ENCODE peak calls at places on chromosomes 16 and 17, in five cellular contexts. J is MM.1S, U is lung, H is body of pancreas, K is fibroblast of lung. P is an unnamed sample.

GRCh38 chr16:81190667-81191066 is 47.8 kb upstream of the BCO1 start:
- DNase-seq in J (no peak), U (no peak), H (no peak), K (peak; percentile 23), P (no peak)

GRCh38 chr16:600781-601180 is 10.9 kb downstream of the RAB40C start:
- DNase-seq in J (no peak), U (no peak), H (no peak), K (no peak), P (no peak)

GRCh38 chr17:50682441-50682840 is 25.3 kb downstream of the ANKRD40 start:
- DNase-seq in J (no peak), U (no peak), H (no peak), K (no peak), P (no peak)

GRCh38 chr16:53913082-53913870 is 209.3 kb downstream of the FTO start:
- DNase-seq in J (no peak), U (peak; percentile 37), H (no peak), K (peak; percentile 88), P (peak; percentile 25)

GRCh38 chr16:85750021-85750826 is 672 bp downstream of the C16orf74 start:
- DNase-seq in J (no peak), U (no peak), H (no peak), K (peak; percentile 26), P (no peak)

GRCh38 chr17:75919611-75920010 is 14.9 kb upstream of the MRPL38 start:
- DNase-seq in J (no peak), U (no peak), H (no peak), K (no peak), P (no peak)

GRCh38 chr17:33725675-33726271 is 432.7 kb upstream of the ASIC2 start:
- DNase-seq in J (peak; percentile 39), U (peak; percentile 30), H (peak; percentile 48), K (peak; percentile 1), P (no peak)

GRCh38 chr17:76273923-76274558 is 8.9 kb downstream of the UBALD2 start:
- DNase-seq in J (no peak), U (no peak), H (no peak), K (no peak), P (no peak)

GRCh38 chr17:45168991-45169752 is 7.5 kb downstream of the HEXIM2 start:
- DNase-seq in J (no peak), U (no peak), H (no peak), K (no peak), P (no peak)

GRCh38 chr17:48954300-48954755 is 9.7 kb upstream of the SNF8 start:
- DNase-seq in J (no peak), U (no peak), H (no peak), K (peak; percentile 46), P (no peak)

GRCh38 chr17:19996502-19996901 is 12.7 kb upstream of the SPECC1 start:
- DNase-seq in J (no peak), U (no peak), H (no peak), K (no peak), P (no peak)

GRCh38 chr16:88938119-88938932 is 38.7 kb downstream of the CBFA2T3 start:
- DNase-seq in J (no peak), U (no peak), H (no peak), K (no peak), P (no peak)

GRCh38 chr17:28379814-28380571 is 8.5 kb downstream of the SARM1 start:
- DNase-seq in J (no peak), U (no peak), H (no peak), K (peak; percentile 62), P (no peak)

GRCh38 chr16:87552772-87553171 is 49.5 kb upstream of the JPH3 start:
- DNase-seq in J (no peak), U (no peak), H (no peak), K (peak; percentile 43), P (no peak)

GRCh38 chr17:31115168-31115567 is 20.4 kb downstream of the NF1 start:
- DNase-seq in J (no peak), U (no peak), H (no peak), K (peak; percentile 70), P (no peak)

GRCh38 chr16:65105173-65105572 is 16.7 kb downstream of the CDH11 start:
- DNase-seq in J (no peak), U (no peak), H (no peak), K (no peak), P (no peak)

GRCh38 chr16:8850279-8850885 is 18.4 kb downstream of the CARHSP1 start:
- DNase-seq in J (no peak), U (no peak), H (no peak), K (peak; percentile 81), P (no peak)

GRCh38 chr17:76531501-76532038 is 5.9 kb downstream of the CYGB start:
- DNase-seq in J (no peak), U (no peak), H (no peak), K (no peak), P (no peak)

GRCh38 chr17:77829871-77830799 is 128.4 kb upstream of the TNRC6C start:
- DNase-seq in J (no peak), U (no peak), H (no peak), K (peak; percentile 86), P (no peak)

GRCh38 chr16:84686702-84687298 is 13.0 kb upstream of the USP10 start:
- DNase-seq in J (no peak), U (no peak), H (no peak), K (no peak), P (no peak)

GRCh38 chr16:23947838-23948237 is 112.1 kb downstream of the PRKCB start:
- DNase-seq in J (no peak), U (no peak), H (no peak), K (no peak), P (no peak)

GRCh38 chr17:63496177-63496576 is 19.3 kb downstream of the ACE start:
- DNase-seq in J (no peak), U (no peak), H (no peak), K (no peak), P (no peak)

GRCh38 chr16:66510711-66511614 is 39.0 kb downstream of the TK2 start:
- DNase-seq in J (no peak), U (peak; percentile 70), H (peak; percentile 72), K (peak; percentile 30), P (no peak)

GRCh38 chr17:14119546-14119945 is 50.2 kb downstream of the COX10 start:
- DNase-seq in J (no peak), U (no peak), H (no peak), K (no peak), P (no peak)

GRCh38 chr17:1796800-1797199 is 32.9 kb downstream of the SMYD4 start:
- DNase-seq in J (no peak), U (no peak), H (no peak), K (no peak), P (no peak)

GRCh38 chr16:12741176-12741575 is 62.5 kb downstream of the CPPED1 start:
- DNase-seq in J (no peak), U (no peak), H (no peak), K (no peak), P (no peak)

GRCh38 chr16:3099732-3100499 is 822 bp upstream of the ZSCAN10 start:
- DNase-seq in J (peak; percentile 92), U (peak; percentile 92), H (peak; percentile 95), K (peak; percentile 72), P (peak; percentile 81)
- H3K4me3 ChIP-seq in J (peak overlapping the region; percentile 40), U (no peak overlapping the region), H (no peak overlapping the region), K (no peak overlapping the region), P (peak overlapping the region; percentile 46)

GRCh38 chr16:30737794-30738648 is 10.2 kb upstream of the PHKG2 start:
- DNase-seq in J (no peak), U (no peak), H (no peak), K (no peak), P (no peak)
- H3K36me3 ChIP-seq in J (peaks cover 15% of the 10 kb centered on the region), U (peaks cover 65% of the 10 kb centered on the region), H (peaks cover 44% of the 10 kb centered on the region), K (peaks cover 41% of the 10 kb centered on the region), P (peaks cover 27% of the 10 kb centered on the region)

DNA sequence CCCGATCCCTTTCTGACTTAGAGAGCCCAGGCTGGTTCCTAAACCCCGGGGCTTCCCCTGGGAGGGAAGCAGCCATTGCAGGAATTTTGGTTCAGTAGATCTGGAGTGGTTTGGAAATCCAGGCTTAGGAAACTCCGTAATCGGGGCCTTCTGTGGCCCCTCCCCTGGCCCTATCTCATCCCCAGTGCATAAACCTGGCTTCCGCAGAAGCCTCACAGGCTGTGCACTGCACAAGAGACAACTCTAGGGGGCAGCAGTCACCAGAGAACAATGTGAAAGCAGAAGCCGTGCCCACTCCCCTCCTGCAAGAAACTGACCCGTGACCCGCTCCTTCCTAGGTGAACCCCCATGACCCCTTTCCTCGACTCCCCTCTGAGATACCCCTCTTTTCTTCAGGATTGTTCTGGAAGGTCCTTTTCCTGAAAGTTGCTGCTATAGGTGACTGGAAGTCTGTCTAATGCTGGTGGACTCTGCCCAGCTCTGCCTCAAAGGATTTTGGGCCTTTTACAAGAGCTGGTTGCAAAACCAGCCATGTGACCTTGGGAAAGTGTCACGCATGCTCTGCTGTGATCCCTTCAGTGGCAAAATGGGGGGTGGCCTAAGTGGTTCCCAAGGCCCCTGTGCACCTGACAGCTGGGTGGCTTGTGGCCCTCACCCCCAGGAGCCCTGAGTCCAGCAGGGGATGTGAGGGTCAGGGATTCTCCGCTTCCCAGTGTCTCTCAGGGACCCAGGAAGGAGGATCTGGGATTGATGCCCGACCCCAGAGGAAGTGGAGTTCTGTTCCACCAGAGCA is 14.4 kb downstream of the GUCY2D start:
- DNase-seq in J (peak; percentile 27), U (peak; percentile 80), H (peak; percentile 62), K (no peak), P (no peak)
- H3K4me3 ChIP-seq in J (peak overlapping the region; percentile 39), U (no peak overlapping the region), H (no peak overlapping the region), K (no peak overlapping the region), P (peak overlapping the region; percentile 59)

GRCh38 chr17:80376531-80376930 is 38.4 kb upstream of the ENDOV start:
- DNase-seq in J (no peak), U (no peak), H (no peak), K (no peak), P (no peak)
- H3K36me3 ChIP-seq in J (no peaks in the 10 kb centered on the region), U (peaks cover 69% of the 10 kb centered on the region), H (peaks cover 50% of the 10 kb centered on the region), K (peaks cover 46% of the 10 kb centered on the region), P (peaks cover 99% of the 10 kb centered on the region)